ENCODE peak calls at places on chromosomes 3 and 15, in six cellular contexts. C, Q, T, J, K and Y are unnamed samples.

GRCh38 chr3:135229018-135229495 is 434.0 kb downstream of the EPHB1 start:
- DNase-seq in Q (peak; percentile 43), J (no peak), T (no peak), C (no peak), K (no peak), Y (no peak)

GRCh38 chr3:13463618-13464400 is 16.3 kb upstream of the HDAC11 start:
- DNase-seq in T (no peak), Q (no peak), J (no peak), K (no peak), C (no peak), Y (no peak)

GRCh38 chr15:52466134-52466701 is 62.5 kb downstream of the MYO5A start:
- DNase-seq in J (no peak), T (no peak), C (peak; percentile 97), K (no peak), Q (peak; percentile 51), Y (no peak)

GRCh38 chr3:189507856-189508255 is 123.3 kb upstream of the TP63 start:
- DNase-seq in C (no peak), T (no peak), K (no peak), Q (no peak), J (no peak), Y (no peak)

GRCh38 chr3:23316924-23317323 is 113.8 kb downstream of the UBE2E2 start:
- DNase-seq in T (no peak), J (no peak), C (no peak), K (no peak), Q (no peak), Y (no peak)

GRCh38 chr3:10950476-10951294 is 41.9 kb upstream of the SLC6A1 start:
- DNase-seq in Q (peak; percentile 40), J (peak; percentile 46), T (peak; percentile 25), K (peak; percentile 27), C (no peak), Y (peak; percentile 57)

GRCh38 chr3:12877040-12877439 is 35.7 kb upstream of the RPL32 start:
- DNase-seq in K (no peak), C (no peak), J (no peak), Q (no peak), T (no peak), Y (no peak)

GRCh38 chr3:127203024-127203423 is 10.1 kb downstream of the PRR23E start:
- DNase-seq in C (no peak), Q (no peak), T (no peak), K (no peak), J (no peak), Y (no peak)

GRCh38 chr3:127684871-127685707 is 12.3 kb downstream of the ABTB1 start:
- DNase-seq in K (no peak), J (no peak), C (no peak), Q (peak; percentile 7), T (no peak), Y (no peak)

GRCh38 chr15:101258238-101259144 is 6.6 kb upstream of the CHSY1 start:
- DNase-seq in J (peak; percentile 77), Q (peak; percentile 45), T (peak; percentile 57), K (peak; percentile 51), C (peak; percentile 51), Y (peak; percentile 62)

GRCh38 chr3:78507196-78507984 is 1260.4 kb downstream of the ROBO1 start:
- DNase-seq in J (no peak), T (peak; percentile 73), C (no peak), K (no peak), Q (peak; percentile 16), Y (no peak)

GRCh38 chr3:71964170-71964569 is 179.2 kb upstream of the PROK2 start:
- DNase-seq in K (no peak), Q (no peak), J (no peak), T (no peak), C (no peak), Y (no peak)

GRCh38 chr3:188721990-188722389 is 449.8 kb upstream of the TPRG1 start:
- DNase-seq in C (no peak), Q (no peak), T (no peak), J (no peak), K (no peak), Y (no peak)

GRCh38 chr3:131526801-131527347 is 24.1 kb upstream of the MRPL3 start:
- DNase-seq in J (peak; percentile 70), T (peak; percentile 32), C (no peak), Q (peak; percentile 91), K (no peak), Y (no peak)

GRCh38 chr15:23504003-23504402 is 57.0 kb upstream of the GOLGA6L2 start:
- DNase-seq in C (no peak), K (no peak), T (no peak), J (no peak), Q (no peak), Y (no peak)

GRCh38 chr15:65920825-65921309 is 51.6 kb downstream of the RAB11A start:
- DNase-seq in C (peak; percentile 89), T (no peak), K (no peak), Q (no peak), J (no peak), Y (no peak)

GRCh38 chr3:75727985-75728384 is 57.4 kb downstream of the ZNF717 start:
- DNase-seq in T (no peak), J (no peak), C (no peak), K (no peak), Q (no peak), Y (no peak)

GRCh38 chr3:28989646-28990089 is 291.2 kb upstream of the RBMS3 start:
- DNase-seq in K (no peak), T (no peak), Q (no peak), C (peak; percentile 32), J (no peak), Y (no peak)

GRCh38 chr15:39922450-39923092 is 2.5 kb upstream of the GPR176 start:
- DNase-seq in T (no peak), Q (no peak), K (no peak), C (no peak), J (no peak), Y (no peak)

GRCh38 chr3:157498374-157498773 is 4.8 kb downstream of the VEPH1 start:
- DNase-seq in Q (no peak), C (no peak), T (no peak), J (no peak), K (no peak), Y (no peak)

GRCh38 chr3:120451670-120452220 is 953 bp upstream of the FSTL1 start:
- DNase-seq in K (no peak), Q (no peak), J (no peak), T (no peak), C (no peak), Y (no peak)

GRCh38 chr15:41241251-41241964 is 10.3 kb downstream of the CHP1 start:
- DNase-seq in J (peak; percentile 62), K (no peak), C (no peak), Q (no peak), T (peak; percentile 91), Y (no peak)

GRCh38 chr15:91456251-91456718 is 356.2 kb downstream of the SV2B start:
- DNase-seq in T (no peak), J (no peak), C (no peak), Q (no peak), K (no peak), Y (no peak)

GRCh38 chr15:99708563-99708962 is 24.7 kb downstream of the LYSMD4 start:
- DNase-seq in K (peak; percentile 79), Q (no peak), J (peak; percentile 58), C (no peak), T (no peak), Y (no peak)

GRCh38 chr3:69902386-69902785 is 97.1 kb upstream of the SAMMSON start:
- DNase-seq in Q (no peak), T (no peak), C (no peak), K (no peak), J (no peak), Y (no peak)

GRCh38 chr3:20478407-20478806 is 292.4 kb upstream of the SGO1 start:
- DNase-seq in Q (no peak), K (no peak), T (no peak), C (no peak), J (no peak), Y (no peak)

GRCh38 chr3:160331127-160331937 is 67.7 kb downstream of the IFT80 start:
- DNase-seq in Q (no peak), K (peak; percentile 29), T (peak; percentile 86), C (no peak), J (peak; percentile 37), Y (no peak)

GRCh38 chr3:183984749-183985729 is 32.6 kb downstream of the ABCC5 start:
- DNase-seq in K (no peak), T (peak; percentile 15), Q (no peak), J (no peak), C (no peak), Y (no peak)
- TF ChIP-seq SP1 in K (no peak), T (no peak), Q (no peak), J (no peak), C (no peak), Y (no peak)

GRCh38 chr3:156483961-156484787 is 70.7 kb downstream of the SSR3 start:
- DNase-seq in J (peak; percentile 39), Q (no peak), T (no peak), C (peak; percentile 77), K (peak; percentile 8), Y (no peak)
- TF ChIP-seq SP1 in J (no peak), Q (no peak), T (no peak), C (peak; percentile 28), K (no peak), Y (no peak)

GRCh38 chr3:46706771-46707582 is 5.8 kb downstream of the TMIE start:
- DNase-seq in T (no peak), J (no peak), K (no peak), C (no peak), Q (peak; percentile 20), Y (no peak)

GRCh38 chr3:46705022-46705530 is 3.9 kb downstream of the TMIE start:
- DNase-seq in C (peak; percentile 19), T (peak; percentile 63), K (no peak), Q (peak; percentile 83), J (peak; percentile 85), Y (peak; percentile 78)

GRCh38 chr3:46707601-46708011 is 6.4 kb downstream of the TMIE start:
- DNase-seq in J (no peak), K (no peak), T (no peak), C (no peak), Q (no peak), Y (no peak)

GRCh38 chr3:46708401-46709146 is 7.4 kb downstream of the TMIE start:
- DNase-seq in C (no peak), K (no peak), T (no peak), J (no peak), Q (peak; percentile 7), Y (no peak)

GRCh38 chr3:46705751-46706572 is 4.8 kb downstream of the TMIE start:
- DNase-seq in C (no peak), T (no peak), K (no peak), J (no peak), Q (no peak), Y (no peak)
- TF ChIP-seq SP1 in C (no peak), T (no peak), K (no peak), J (no peak), Q (no peak), Y (no peak)

GRCh38 chr3:39103324-39103693 is 4.1 kb downstream of the GORASP1 start:
- DNase-seq in K (no peak), C (no peak), Q (no peak), T (no peak), J (peak; percentile 22), Y (no peak)

GRCh38 chr3:39105687-39106063 is 1.8 kb downstream of the GORASP1 start:
- DNase-seq in T (no peak), C (no peak), J (no peak), Q (no peak), K (no peak), Y (no peak)

GRCh38 chr3:39106281-39107055 is 959 bp downstream of the GORASP1 start:
- DNase-seq in C (no peak), K (no peak), T (no peak), Q (no peak), J (peak; percentile 19), Y (no peak)

GRCh38 chr3:39103791-39104552 is 3.5 kb downstream of the GORASP1 start:
- DNase-seq in Q (no peak), C (no peak), T (no peak), J (no peak), K (no peak), Y (no peak)

GRCh38 chr3:39104961-39105686 is 2.3 kb downstream of the GORASP1 start:
- DNase-seq in T (no peak), J (no peak), K (no peak), Q (no peak), C (no peak), Y (no peak)
- TF ChIP-seq SP1 in T (no peak), J (peak; percentile 3), K (no peak), Q (no peak), C (no peak), Y (no peak)